ENCODE peak calls at places on chromosomes 12 and 14, in four cellular contexts. T, S, Q and K are unnamed samples.

GRCh38 chr14:84496677-84497076 is 1033.3 kb upstream of the FLRT2 start:
- DNase-seq in S (no peak), T (no peak), Q (no peak), K (no peak)

GRCh38 chr14:73241481-73242165 is 4.3 kb downstream of the PAPLN start:
- DNase-seq in Q (no peak), S (no peak), T (no peak), K (no peak)

GRCh38 chr12:92597997-92598396 is 104.8 kb upstream of the PLEKHG7 start:
- DNase-seq in Q (no peak), T (no peak), S (no peak), K (no peak)

GRCh38 chr12:124024790-124025189 is 51.8 kb downstream of the ZNF664 start:
- DNase-seq in S (no peak), Q (no peak), T (no peak), K (no peak)

GRCh38 chr12:115570271-115570777 is 707.2 kb downstream of the MED13L start:
- DNase-seq in Q (no peak), S (no peak), T (no peak), K (peak; percentile 2)

GRCh38 chr12:65067383-65067782 is 53.7 kb downstream of the WIF1 start:
- DNase-seq in Q (peak; percentile 7), T (no peak), S (no peak), K (no peak)

GRCh38 chr12:50620050-50620974 is 115.5 kb downstream of the DIP2B start:
- DNase-seq in Q (no peak), S (no peak), T (no peak), K (no peak)

GRCh38 chr12:50401383-50402155 is 884 bp downstream of the LARP4 start:
- DNase-seq in Q (no peak), S (no peak), T (no peak), K (no peak)

GRCh38 chr14:77838756-77839565 is 39.1 kb downstream of the ADCK1 start:
- DNase-seq in Q (no peak), T (no peak), S (no peak), K (no peak)

GRCh38 chr12:90995041-90995440 is 9.7 kb downstream of the EPYC start:
- DNase-seq in Q (no peak), T (no peak), S (no peak), K (no peak)

GRCh38 chr12:106632797-106633450 is 50.1 kb downstream of the RFX4 start:
- DNase-seq in S (peak; percentile 9), Q (no peak), T (peak; percentile 43), K (no peak)

GRCh38 chr12:32819424-32819823 is 63.7 kb upstream of the YARS2 start:
- DNase-seq in T (no peak), S (no peak), Q (no peak), K (no peak)

GRCh38 chr14:52876311-52876710 is 74.5 kb downstream of the FERMT2 start:
- DNase-seq in S (no peak), T (no peak), Q (no peak), K (no peak)

GRCh38 chr12:83153156-83153555 is 466.4 kb downstream of the TMTC2 start:
- DNase-seq in Q (no peak), T (no peak), S (no peak), K (no peak)

GRCh38 chr12:3641428-3641883 is 111.5 kb downstream of the CRACR2A start:
- DNase-seq in Q (no peak), T (no peak), S (no peak), K (no peak)

GRCh38 chr12:64395739-64396138 is 5.2 kb upstream of the C12orf56 start:
- DNase-seq in T (no peak), S (no peak), Q (no peak), K (no peak)

GRCh38 chr12:122967151-122967550 is 888 bp upstream of the ABCB9 start:
- DNase-seq in Q (no peak), T (no peak), S (no peak), K (no peak)

GRCh38 chr14:64391986-64392385 is 3.8 kb downstream of the MTHFD1 start:
- DNase-seq in S (no peak), Q (no peak), T (no peak), K (no peak)

GRCh38 chr12:4145990-4146859 is 127.3 kb upstream of the CCND2 start:
- DNase-seq in T (no peak), Q (no peak), S (no peak), K (no peak)

GRCh38 chr12:7175493-7175892 is 14.0 kb upstream of the PEX5 start:
- DNase-seq in S (no peak), Q (no peak), T (no peak), K (no peak)

GRCh38 chr12:6958609-6959375 is 7.6 kb downstream of the PTPN6 start:
- DNase-seq in S (no peak), T (no peak), Q (no peak), K (no peak)

GRCh38 chr12:23482571-23482970 is 466.9 kb downstream of the SOX5 start:
- DNase-seq in T (no peak), Q (no peak), S (no peak), K (no peak)

GRCh38 chr14:77616133-77616453 is 344 bp downstream of the SPTLC2 start:
- DNase-seq in T (no peak), Q (peak; percentile 20), S (no peak), K (no peak)

GRCh38 chr14:32623300-32624093 is 294.4 kb downstream of the AKAP6 start:
- DNase-seq in Q (no peak), S (no peak), T (no peak), K (no peak)

GRCh38 chr12:62698701-62699101 is 232.1 kb downstream of the MON2 start:
- DNase-seq in Q (no peak), T (no peak), S (no peak), K (no peak)

GRCh38 chr14:60649815-60650381 is 621 bp upstream of the SIX1 start:
- DNase-seq in T (no peak), S (no peak), Q (no peak), K (no peak)

GRCh38 chr14:92987713-92988510 is 65.0 kb downstream of the CHGA start:
- DNase-seq in Q (no peak), S (no peak), T (no peak), K (no peak)

GRCh38 chr12:124660846-124661245 is 93.4 kb upstream of the NCOR2 start:
- DNase-seq in T (no peak), Q (no peak), S (no peak), K (no peak)

GRCh38 chr12:131694116-131694838 is 16.6 kb upstream of the SFSWAP start:
- DNase-seq in Q (no peak), S (no peak), T (no peak), K (no peak)

GRCh38 chr14:24337144-24337823 is 2.4 kb upstream of the ADCY4 start:
- DNase-seq in Q (no peak), T (no peak), S (no peak), K (no peak)

GRCh38 chr12:7935773-7936581 is at the start of gene SLC2A3:
- DNase-seq in T (no peak), Q (peak; percentile 89), S (peak; percentile 84), K (no peak)

GRCh38 chr14:80381964-80382363 is 170.7 kb upstream of the DIO2 start:
- DNase-seq in T (no peak), Q (no peak), S (no peak), K (no peak)

GRCh38 chr14:96255501-96256366 is at the start of gene BDKRB1:
- DNase-seq in Q (no peak), T (no peak), S (no peak), K (no peak)

GRCh38 chr12:68761442-68761812 is 15.5 kb downstream of the SLC35E3 start:
- DNase-seq in T (no peak), S (no peak), Q (no peak), K (no peak)

GRCh38 chr12:2836576-2836975 is 1.7 kb upstream of the NRIP2 start:
- DNase-seq in Q (no peak), S (no peak), T (no peak), K (no peak)

GRCh38 chr12:47377414-47378221 is 297.9 kb upstream of the AMIGO2 start:
- DNase-seq in S (no peak), T (no peak), Q (peak; percentile 59), K (no peak)
- TF ChIP-seq POLR2AphosphoS5 in S (no peak), T (no peak), Q (no peak), K (no peak)

GRCh38 chr14:45140661-45141187 is 5.0 kb downstream of the FANCM start:
- DNase-seq in T (no peak), S (no peak), Q (no peak), K (no peak)
- TF ChIP-seq TCF7L2 in T (no peak), S (no peak), Q (no peak), K (no peak)

DNA sequence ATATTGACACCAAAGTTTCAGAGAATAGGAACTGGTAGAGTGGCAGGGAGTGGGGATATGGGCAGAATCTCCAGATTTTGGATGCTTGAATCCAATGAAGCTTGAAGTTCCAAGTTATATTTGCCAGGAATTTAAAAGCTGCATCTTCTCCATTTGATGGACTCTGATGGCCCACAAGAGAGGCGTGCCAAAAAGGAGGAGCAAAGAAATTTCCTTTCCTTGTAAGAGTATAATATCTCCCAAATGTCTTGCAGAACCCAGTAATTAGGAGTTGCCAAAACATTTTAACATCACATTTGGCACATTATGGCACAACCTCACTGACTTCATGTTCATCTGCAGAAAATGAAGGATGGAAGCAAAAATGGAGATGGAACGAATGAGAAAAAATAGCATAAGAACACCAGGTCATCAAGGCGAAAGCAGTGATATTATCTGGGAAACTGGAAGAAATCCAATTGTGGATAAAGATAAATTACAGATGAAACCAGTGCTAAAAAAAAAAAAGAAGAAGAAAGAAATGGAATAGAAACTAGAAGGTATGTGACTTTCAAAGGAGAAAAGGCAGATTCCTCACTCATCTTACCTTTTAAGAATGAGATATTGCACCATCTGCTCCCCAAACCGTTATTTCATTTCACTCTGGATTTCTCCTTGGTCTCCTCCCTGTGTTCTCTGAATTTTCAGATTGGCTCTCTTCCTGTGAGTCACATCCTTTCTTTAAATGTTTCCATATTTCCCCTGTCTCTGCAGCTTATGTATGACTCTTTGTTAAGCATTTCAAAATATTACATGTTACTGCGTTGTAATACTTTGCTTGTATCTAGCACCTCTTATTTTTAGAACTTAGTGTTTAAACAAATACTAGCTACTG is 13.5 kb upstream of the FLRT2 start:
- DNase-seq in S (no peak), Q (no peak), T (no peak), K (no peak)
- H3K4me3 ChIP-seq in S (no peak overlapping the region), Q (no peak overlapping the region), T (no peak overlapping the region), K (no peak overlapping the region)

DNA sequence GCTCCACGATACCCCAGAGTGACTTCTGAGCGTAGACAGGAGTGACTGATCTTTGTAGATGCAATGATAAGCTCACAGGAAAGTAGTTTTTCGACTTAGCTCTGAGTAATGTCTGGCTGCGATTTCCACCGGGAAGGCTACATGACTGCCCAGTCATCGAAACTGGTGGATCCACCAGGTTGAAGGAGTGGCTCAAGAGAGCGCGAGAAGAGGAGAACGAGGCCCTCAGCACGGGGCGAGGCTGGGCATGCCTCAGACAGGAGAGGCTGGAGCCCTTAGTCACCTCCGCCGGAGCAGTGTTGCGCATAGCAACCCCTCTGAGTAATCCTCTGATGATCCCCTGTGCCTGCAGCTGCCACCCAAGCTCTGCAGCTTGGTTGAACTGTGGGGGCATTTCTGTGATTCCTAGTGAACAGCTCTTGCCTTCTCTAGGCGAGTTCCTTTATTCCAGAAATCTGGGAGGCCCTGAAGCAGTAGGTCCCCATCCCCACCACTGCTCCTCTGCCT is 25.6 kb downstream of the ELK3 start:
- DNase-seq in Q (no peak), T (peak; percentile 90), S (peak; percentile 50), K (no peak)
- TF ChIP-seq POLR2AphosphoS5 in Q (no peak), T (peak; percentile 63), S (no peak), K (no peak)